ENCODE peak calls at places on chromosome 9, in ten cellular contexts. Q, I, V, D, N, J, T, P, X and G are unnamed samples.

GRCh38 chr9:7259544-7260241 is 501.9 kb downstream of the KDM4C start:
- DNase-seq in Q (no peak), I (no peak), V (no peak), D (no peak), N (no peak), J (peak), T (no peak), P (peak), X (no peak), G (no peak)

GRCh38 chr9:93582115-93582514 is 5.7 kb downstream of the PHF2 start:
- DNase-seq in Q (no peak), I (no peak), V (no peak), D (no peak), N (no peak), J (no peak), T (no peak), P (no peak), X (no peak), G (peak)

GRCh38 chr9:105026451-105026850 is 98.5 kb upstream of the ABCA1 start:
- DNase-seq in Q (no peak), I (peak), V (no peak), D (no peak), N (no peak), J (no peak), T (no peak), P (no peak), X (no peak), G (no peak)

GRCh38 chr9:121240394-121241145 is 27.4 kb upstream of the GSN start:
- DNase-seq in Q (no peak), I (no peak), V (no peak), D (no peak), N (no peak), J (no peak), T (no peak), P (no peak), X (no peak), G (no peak)

GRCh38 chr9:116796669-116797068 is 109.6 kb downstream of the TRIM32 start:
- DNase-seq in Q (no peak), I (no peak), V (no peak), D (no peak), N (no peak), J (no peak), T (no peak), P (no peak), X (no peak), G (no peak)

GRCh38 chr9:35711501-35712428 is 20.2 kb downstream of the TLN1 start:
- DNase-seq in Q (no peak), I (no peak), V (no peak), D (no peak), N (no peak), J (no peak), T (no peak), P (no peak), X (no peak), G (no peak)

GRCh38 chr9:131657456-131657855 is 82.4 kb downstream of the RAPGEF1 start:
- DNase-seq in Q (no peak), I (no peak), V (no peak), D (no peak), N (peak), J (no peak), T (no peak), P (no peak), X (no peak), G (no peak)

GRCh38 chr9:114122152-114122615 is 23.1 kb upstream of the KIF12 start:
- DNase-seq in Q (no peak), I (no peak), V (no peak), D (no peak), N (no peak), J (no peak), T (no peak), P (no peak), X (no peak), G (no peak)

GRCh38 chr9:86549434-86549833 is 195.2 kb upstream of the TUT7 start:
- DNase-seq in Q (no peak), I (peak), V (no peak), D (no peak), N (no peak), J (no peak), T (no peak), P (no peak), X (no peak), G (no peak)

GRCh38 chr9:136623016-136623848 is 39.5 kb upstream of the EGFL7 start:
- DNase-seq in Q (no peak), I (no peak), V (no peak), D (peak), N (no peak), J (no peak), T (no peak), P (peak), X (no peak), G (no peak)

GRCh38 chr9:114583371-114583770 is 4.2 kb upstream of the ATP6V1G1 start:
- DNase-seq in Q (no peak), I (no peak), V (no peak), D (no peak), N (no peak), J (no peak), T (no peak), P (peak), X (no peak), G (no peak)

GRCh38 chr9:87662808-87663528 is 63.0 kb upstream of the CTSL start:
- DNase-seq in Q (no peak), I (no peak), V (no peak), D (peak), N (peak), J (peak), T (peak), P (peak), X (peak), G (peak)

GRCh38 chr9:103203172-103203571 is 208.0 kb downstream of the CYLC2 start:
- DNase-seq in Q (no peak), I (no peak), V (no peak), D (no peak), N (no peak), J (no peak), T (no peak), P (no peak), X (no peak), G (no peak)

GRCh38 chr9:535356-535755 is 306.1 kb upstream of the DMRT1 start:
- DNase-seq in Q (no peak), I (no peak), V (no peak), D (no peak), N (peak), J (no peak), T (no peak), P (peak), X (no peak), G (no peak)

GRCh38 chr9:72315510-72316287 is 49.3 kb downstream of the ZFAND5 start:
- DNase-seq in Q (no peak), I (peak), V (no peak), D (no peak), N (no peak), J (no peak), T (no peak), P (peak), X (no peak), G (no peak)

GRCh38 chr9:107830479-107830878 is 340.9 kb upstream of the KLF4 start:
- DNase-seq in Q (no peak), I (no peak), V (no peak), D (no peak), N (no peak), J (no peak), T (no peak), P (no peak), X (no peak), G (no peak)

GRCh38 chr9:137550958-137551655 is 572 bp upstream of the MRPL41 start:
- DNase-seq in Q (no peak), I (peak), V (no peak), D (no peak), N (no peak), J (peak), T (no peak), P (peak), X (no peak), G (no peak)

GRCh38 chr9:9352877-9353481 is 1259.8 kb downstream of the PTPRD start:
- DNase-seq in Q (no peak), I (no peak), V (no peak), D (no peak), N (peak), J (no peak), T (no peak), P (no peak), X (no peak), G (peak)

GRCh38 chr9:12775373-12775962 is 648 bp downstream of the LURAP1L start:
- DNase-seq in Q (no peak), I (no peak), V (no peak), D (no peak), N (no peak), J (peak), T (no peak), P (peak), X (no peak), G (no peak)

GRCh38 chr9:7266911-7267555 is 509.3 kb downstream of the KDM4C start:
- DNase-seq in Q (no peak), I (no peak), V (no peak), D (no peak), N (no peak), J (no peak), T (no peak), P (no peak), X (no peak), G (no peak)

GRCh38 chr9:137757613-137758029 is 120.0 kb upstream of the CACNA1B start:
- DNase-seq in Q (peak), I (peak), V (peak), D (no peak), N (no peak), J (no peak), T (peak), P (no peak), X (peak), G (no peak)

GRCh38 chr9:92044945-92045344 is 70.3 kb downstream of the SPTLC1 start:
- DNase-seq in Q (no peak), I (no peak), V (no peak), D (no peak), N (no peak), J (no peak), T (no peak), P (no peak), X (no peak), G (no peak)

GRCh38 chr9:127612993-127613954 is 1.2 kb downstream of the STXBP1 start:
- DNase-seq in Q (no peak), I (no peak), V (peak), D (peak), N (no peak), J (peak), T (peak), P (peak), X (peak), G (peak)

GRCh38 chr9:88387035-88387732 is 1.1 kb upstream of the SPIN1 start:
- DNase-seq in Q (peak), I (no peak), V (no peak), D (no peak), N (no peak), J (no peak), T (no peak), P (peak), X (no peak), G (peak)

GRCh38 chr9:93266521-93267001 is 82.6 kb downstream of the WNK2 start:
- DNase-seq in Q (no peak), I (no peak), V (no peak), D (no peak), N (peak), J (peak), T (no peak), P (peak), X (no peak), G (no peak)

GRCh38 chr9:5915438-5915837 is 24.7 kb downstream of the MLANA start:
- DNase-seq in Q (no peak), I (no peak), V (no peak), D (no peak), N (no peak), J (no peak), T (no peak), P (no peak), X (no peak), G (no peak)